ENCODE peak calls at places on chromosomes 11 and 22, in nine cellular contexts. X is pancreas; I is CD8-positive, alpha-beta memory T cell; G is small intestine; E is Peyer's patch; T is sigmoid colon; V is NT2/D1; C is MM.1S; L is neuronal stem cell. J is an unnamed sample. For H3K36me3, the result is how much of the 10 kb centered on the place peaks cover.

GRCh38 chr11:2885676-2886081 is at the start of gene CDKN1C:
- DNase-seq in T (peak), V (no peak), E (peak), C (peak), G (peak), L (peak), I (peak), X (peak), J (peak)

GRCh38 chr11:81497202-81497804 is 1236.4 kb downstream of the FAM181B start:
- DNase-seq in T (no peak), E (no peak), L (peak), C (peak), I (no peak), G (peak), X (no peak), V (peak), J (no peak)

GRCh38 chr11:27616711-27617110 is 83.5 kb downstream of the BDNF start:
- DNase-seq in E (no peak), V (no peak), X (no peak), I (no peak), G (no peak), C (no peak), T (no peak), L (no peak), J (no peak)

GRCh38 chr11:66639066-66639813 is 737 bp downstream of the RBM4 start:
- DNase-seq in I (peak), G (peak), L (no peak), X (peak), V (no peak), C (peak), E (no peak), T (peak), J (no peak)

GRCh38 chr11:18243783-18244362 is 4.6 kb downstream of the SAA2 start:
- DNase-seq in C (peak), E (no peak), X (peak), L (peak), I (peak), G (peak), V (peak), T (no peak), J (peak)

GRCh38 chr11:91742155-91742554 is 482.5 kb upstream of the FAT3 start:
- DNase-seq in C (no peak), L (no peak), V (no peak), G (no peak), I (no peak), E (no peak), T (no peak), X (no peak), J (no peak)

GRCh38 chr11:128195057-128195751 is 392.2 kb downstream of the ETS1 start:
- DNase-seq in C (no peak), T (no peak), X (no peak), L (no peak), I (peak), E (no peak), V (no peak), G (peak), J (peak)

GRCh38 chr11:125110506-125110905 is 920 bp downstream of the TMEM218 start:
- DNase-seq in T (no peak), V (no peak), C (no peak), G (no peak), X (no peak), I (no peak), E (no peak), L (no peak), J (no peak)

GRCh38 chr11:105000167-105000566 is 22.8 kb downstream of the CASP5 start:
- DNase-seq in L (no peak), X (no peak), E (no peak), I (no peak), T (no peak), V (no peak), G (no peak), C (no peak), J (no peak)

GRCh38 chr11:44270403-44271192 is 39.3 kb downstream of the ALX4 start:
- DNase-seq in V (no peak), T (no peak), I (no peak), L (no peak), C (no peak), X (no peak), G (no peak), E (no peak), J (no peak)

GRCh38 chr22:22318723-22319465 is 74.3 kb downstream of the VPREB1 start:
- DNase-seq in I (no peak), V (no peak), G (no peak), E (no peak), X (no peak), T (no peak), C (no peak), L (no peak), J (no peak)

GRCh38 chr11:60864856-60865513 is 2.4 kb upstream of the ZP1 start:
- DNase-seq in V (no peak), T (peak), X (peak), C (peak), G (no peak), E (peak), I (no peak), L (no peak), J (no peak)

GRCh38 chr11:79119491-79120284 is 321.1 kb downstream of the TENM4 start:
- DNase-seq in T (no peak), C (no peak), G (no peak), X (no peak), I (no peak), L (peak), E (no peak), V (no peak), J (no peak)

GRCh38 chr11:83583953-83584352 is 297.8 kb upstream of the CCDC90B start:
- DNase-seq in X (no peak), T (no peak), G (no peak), E (no peak), C (no peak), I (no peak), V (no peak), L (no peak), J (no peak)

GRCh38 chr11:113705871-113706654 is at the start of gene TMPRSS5:
- DNase-seq in L (peak), G (no peak), V (no peak), I (no peak), E (no peak), C (no peak), X (no peak), T (peak), J (no peak)

GRCh38 chr22:42664976-42665831 is 16.0 kb upstream of the CYB5R3 start:
- DNase-seq in I (no peak), L (no peak), E (no peak), C (peak), T (no peak), G (no peak), V (no peak), X (no peak), J (no peak)

GRCh38 chr11:27158763-27159679 is 118.4 kb downstream of the BBOX1 start:
- DNase-seq in V (peak), L (peak), C (peak), G (peak), E (no peak), X (peak), I (no peak), T (peak), J (no peak)

GRCh38 chr22:49522582-49523373 is 304.9 kb downstream of the BRD1 start:
- DNase-seq in I (no peak), X (no peak), L (no peak), V (no peak), T (peak), G (no peak), E (no peak), C (no peak), J (no peak)

GRCh38 chr22:49907807-49908206 is 10.4 kb downstream of the ALG12 start:
- DNase-seq in I (no peak), T (no peak), C (no peak), E (no peak), V (no peak), X (no peak), L (no peak), G (no peak), J (no peak)

GRCh38 chr11:77065878-77066228 is 918 bp upstream of the CAPN5 start:
- DNase-seq in G (no peak), V (no peak), E (peak), T (peak), C (no peak), L (peak), X (no peak), I (no peak), J (no peak)

GRCh38 chr11:73989156-73989555 is 6.5 kb upstream of the UCP2 start:
- DNase-seq in V (no peak), L (no peak), I (no peak), G (no peak), X (no peak), T (peak), E (no peak), C (no peak), J (no peak)

GRCh38 chr11:73317373-73317772 is 9.3 kb downstream of the ARHGEF17 start:
- DNase-seq in C (no peak), T (peak), I (no peak), X (no peak), E (no peak), V (no peak), L (no peak), G (no peak), J (no peak)

GRCh38 chr22:28442951-28443876 is 236.4 kb downstream of the TTC28 start:
- DNase-seq in G (peak), V (peak), C (no peak), E (peak), I (no peak), L (peak), T (peak), X (peak), J (no peak)

GRCh38 chr11:18394928-18395734 is 768 bp downstream of the LDHA start:
- DNase-seq in T (no peak), C (peak), I (no peak), X (peak), V (peak), G (no peak), L (peak), E (peak), J (no peak)

GRCh38 chr22:40499187-40499753 is 128.9 kb downstream of the SGSM3 start:
- DNase-seq in I (no peak), X (no peak), V (no peak), L (no peak), C (peak), T (no peak), E (no peak), G (peak), J (no peak)

GRCh38 chr11:46413755-46414465 is 22.3 kb upstream of the CHRM4 start:
- DNase-seq in L (no peak), C (no peak), I (no peak), E (peak), G (peak), V (no peak), X (no peak), T (no peak), J (no peak)

GRCh38 chr11:46416656-46417055 is 25.1 kb upstream of the CHRM4 start:
- DNase-seq in C (no peak), I (no peak), X (no peak), G (no peak), E (no peak), T (no peak), L (no peak), V (no peak), J (no peak)

GRCh38 chr11:46417711-46418110 is 26.1 kb upstream of the CHRM4 start:
- DNase-seq in L (peak), X (no peak), G (no peak), C (no peak), E (no peak), I (no peak), V (no peak), T (no peak), J (no peak)

GRCh38 chr11:46414899-46415298 is 23.3 kb upstream of the CHRM4 start:
- DNase-seq in I (no peak), X (no peak), G (peak), C (no peak), L (no peak), E (no peak), V (no peak), T (no peak), J (no peak)

DNA sequence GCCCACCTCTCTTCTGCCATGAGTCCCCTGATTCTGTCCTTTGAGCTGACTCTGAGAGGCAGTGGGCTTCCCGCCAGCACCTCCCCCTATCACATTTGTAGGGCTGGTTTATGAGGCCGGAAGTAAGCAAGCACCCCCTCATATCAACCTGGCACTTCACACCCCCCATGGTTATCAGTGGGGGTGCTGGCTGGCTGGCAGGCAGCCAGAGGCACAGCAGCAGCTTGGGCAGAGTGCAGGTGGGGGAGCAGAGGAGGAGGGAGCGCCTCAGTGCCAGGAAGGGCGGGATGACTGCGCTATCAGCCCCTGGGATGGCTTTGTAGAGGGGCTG is 22.9 kb upstream of the CHRM4 start:
- DNase-seq in G (peak), C (no peak), X (no peak), V (no peak), E (peak), L (no peak), I (no peak), T (no peak), J (no peak)
- H3K36me3 ChIP-seq in G (under half), C (under half), X (under half), V (half or more), E (under half), L (under half), I (under half), T (under half), J (half or more)

DNA sequence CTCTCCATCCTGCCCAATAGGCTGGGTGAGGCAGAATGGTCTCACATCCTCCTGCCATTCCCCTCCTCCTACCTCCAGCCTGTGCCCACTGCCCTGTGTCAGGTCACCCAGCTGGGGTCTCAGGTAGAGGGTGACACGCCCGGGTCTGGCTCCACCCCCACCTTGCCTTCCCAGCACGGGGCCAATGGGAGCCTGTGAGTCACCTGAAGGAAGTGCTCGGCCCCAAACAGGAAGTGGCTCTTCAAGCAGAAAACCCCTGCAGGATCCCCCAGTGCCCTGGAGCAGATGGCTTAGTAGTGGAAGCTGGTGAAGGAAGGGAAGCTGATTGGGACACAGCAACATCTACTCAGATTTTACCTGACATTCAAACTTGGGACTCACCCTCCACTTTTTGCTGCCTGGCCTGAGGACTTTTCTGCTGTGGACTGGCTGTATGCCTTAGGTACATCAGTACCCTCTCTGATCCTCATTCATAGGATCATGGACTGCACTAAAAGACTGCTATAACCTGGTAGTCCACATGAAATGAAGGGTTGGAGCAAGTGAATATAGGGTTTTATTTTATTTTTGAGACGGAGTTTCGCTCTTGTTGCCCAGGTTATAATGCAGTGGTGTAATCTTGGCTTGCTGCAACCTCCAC is 33.4 kb downstream of the GDPD5 start:
- DNase-seq in X (no peak), I (peak), V (no peak), C (no peak), L (no peak), G (peak), T (no peak), E (no peak), J (peak)
- H3K36me3 ChIP-seq in X (under half), I (under half), V (under half), C (under half), L (under half), G (under half), T (under half), E (under half), J (under half)

DNA sequence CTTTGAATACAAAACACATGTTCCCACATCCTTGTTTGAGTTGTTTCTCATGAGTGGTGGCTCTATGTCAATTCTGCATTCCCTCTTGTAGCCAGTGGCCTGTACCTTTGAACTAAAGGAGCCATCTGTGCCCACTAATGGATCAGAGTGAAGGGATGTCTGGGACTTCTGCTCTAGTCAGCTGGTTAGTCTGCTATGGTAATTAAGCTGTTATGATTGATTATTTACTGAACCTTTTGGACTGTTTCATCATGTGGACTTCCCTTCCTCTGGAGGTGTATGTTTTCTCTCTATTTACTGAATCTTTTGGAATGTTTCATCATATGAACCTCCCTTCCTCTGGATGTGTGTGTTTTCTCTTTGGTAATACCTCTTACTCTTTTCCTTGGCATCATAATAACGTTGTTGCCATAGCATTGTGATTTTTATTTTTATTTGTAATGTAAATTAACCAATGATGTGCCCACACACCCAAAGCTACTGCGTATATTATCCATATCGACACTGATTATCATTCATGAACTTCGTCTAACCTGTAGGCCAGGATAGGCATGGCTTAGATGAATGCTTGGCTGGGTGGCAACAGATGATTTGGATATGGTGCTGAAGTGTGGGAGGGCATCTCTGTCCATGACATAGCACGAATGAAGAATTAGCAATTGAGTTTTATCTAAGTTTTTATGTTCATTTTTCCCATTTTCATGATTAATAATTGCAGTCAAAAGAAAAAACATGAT is 112.3 kb upstream of the SORL1-AS1 start:
- DNase-seq in I (no peak), G (peak), L (no peak), V (no peak), X (no peak), T (no peak), C (no peak), E (no peak), J (no peak)
- H3K36me3 ChIP-seq in I (half or more), G (under half), L (under half), V (under half), X (under half), T (under half), C (under half), E (under half), J (half or more)

GRCh38 chr22:37961062-37961461 is 7.6 kb downstream of the POLR2F start:
- DNase-seq in E (no peak), I (no peak), X (no peak), V (no peak), G (no peak), L (no peak), T (no peak), C (no peak), J (no peak)

GRCh38 chr22:37953437-37954179 is at the start of the genes C22orf23 and POLR2F:
- DNase-seq in C (peak), X (peak), I (peak), V (peak), L (peak), T (peak), G (peak), E (peak), J (peak)

GRCh38 chr22:37953062-37953436 is 352 bp downstream of the C22orf23 start:
- DNase-seq in G (no peak), T (no peak), V (no peak), L (no peak), I (no peak), X (no peak), E (no peak), C (no peak), J (no peak)

GRCh38 chr22:37959231-37959825 is 5.8 kb downstream of the POLR2F start:
- DNase-seq in C (no peak), X (no peak), I (no peak), V (no peak), G (no peak), L (no peak), T (no peak), E (no peak), J (no peak)

GRCh38 chr22:37957232-37957631 is 3.7 kb downstream of the POLR2F start:
- DNase-seq in E (no peak), T (no peak), G (no peak), L (no peak), I (no peak), C (no peak), X (no peak), V (no peak), J (no peak)
- H3K36me3 ChIP-seq in E (under half), T (under half), G (under half), L (under half), I (under half), C (under half), X (under half), V (half or more), J (under half)

DNA sequence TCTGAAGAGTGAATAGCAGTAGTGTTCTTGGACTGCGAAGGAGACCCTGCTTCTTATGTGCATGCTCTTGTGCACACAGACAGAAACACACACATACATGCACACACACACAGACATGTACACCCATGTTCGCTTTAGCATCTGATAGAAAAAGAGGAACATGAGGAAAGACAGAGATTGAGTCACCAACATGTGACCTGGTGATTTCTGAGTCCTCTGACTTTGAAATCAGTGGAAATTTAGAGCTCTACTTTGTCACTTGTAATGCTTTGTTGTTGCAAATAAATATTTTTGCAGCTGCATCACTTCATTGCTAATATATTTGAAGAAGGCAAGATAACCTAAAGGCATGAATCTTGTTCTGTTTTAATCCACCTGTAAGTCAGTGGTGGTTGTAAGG is 23.8 kb downstream of the CD44 start:
- DNase-seq in C (no peak), V (no peak), G (no peak), X (no peak), I (no peak), T (no peak), E (no peak), L (no peak), J (no peak)
- H3K36me3 ChIP-seq in C (under half), V (under half), G (under half), X (under half), I (under half), T (under half), E (under half), L (under half), J (under half)

J was measured in effector memory CD4-positive, alpha-beta T cell.